ENCODE peak calls at places on chromosomes 7 and 10, in six cellular contexts. B is activated CD4-positive, alpha-beta T cell treated with anti-CD3 and anti-CD28 coated beads, Interleukin-2, amount 50 U/mL, for 1 hour; V is neural progenitor cell; D is skeletal muscle cell; P is HFFc6; A is T47D. R is an unnamed sample.

GRCh38 chr10:88949051-88949450 is 3.5 kb downstream of the ACTA2 start:
- DNase-seq in B (no peak), V (no peak), D (no peak), P (no peak), A (no peak), R (no peak)

GRCh38 chr7:98284335-98285036 is 3.0 kb downstream of the BRI3 start:
- DNase-seq in B (no peak), V (no peak), D (no peak), P (peak; percentile 85), A (peak; percentile 57), R (no peak)

GRCh38 chr7:111872837-111873646 is 310.8 kb upstream of the IMMP2L start:
- DNase-seq in B (no peak), V (no peak), D (no peak), P (no peak), A (peak; percentile 71), R (no peak)

GRCh38 chr7:39744620-39745019 is 121.2 kb downstream of the RALA start:
- DNase-seq in B (no peak), V (no peak), D (no peak), P (no peak), A (peak; percentile 77), R (no peak)

GRCh38 chr7:1044189-1045037 is at the start of gene GPR146:
- DNase-seq in B (peak; percentile 88), V (peak; percentile 99), D (peak; percentile 87), P (peak; percentile 96), A (peak; percentile 99), R (peak; percentile 6)

GRCh38 chr7:84232653-84233052 is 38.1 kb upstream of the SEMA3A start:
- DNase-seq in B (no peak), V (peak; percentile 5), D (peak; percentile 78), P (peak; percentile 70), A (peak; percentile 42), R (no peak)

GRCh38 chr7:112157072-112157471 is 49.1 kb downstream of the DOCK4 start:
- DNase-seq in B (no peak), V (no peak), D (peak; percentile 59), P (peak; percentile 28), A (no peak), R (no peak)

GRCh38 chr7:108580298-108580697 is 10.6 kb downstream of the DNAJB9 start:
- DNase-seq in B (no peak), V (no peak), D (no peak), P (no peak), A (no peak), R (no peak)

GRCh38 chr10:15439381-15439837 is 68.3 kb upstream of the FAM171A1 start:
- DNase-seq in B (no peak), V (peak; percentile 53), D (no peak), P (no peak), A (no peak), R (no peak)

GRCh38 chr10:26697163-26697921 is at the start of gene PDSS1:
- DNase-seq in B (peak; percentile 52), V (peak; percentile 80), D (peak; percentile 12), P (peak; percentile 43), A (peak; percentile 72), R (peak; percentile 80)

GRCh38 chr7:78924581-78924980 is 528.9 kb downstream of the MAGI2 start:
- DNase-seq in B (no peak), V (peak; percentile 57), D (peak; percentile 0), P (peak; percentile 24), A (peak; percentile 63), R (no peak)

GRCh38 chr10:124232686-124233545 is 139.5 kb upstream of the CHST15 start:
- DNase-seq in B (no peak), V (no peak), D (no peak), P (no peak), A (no peak), R (no peak)

GRCh38 chr7:74452748-74453320 is 872 bp upstream of the GTF2IRD1 start:
- DNase-seq in B (peak; percentile 24), V (no peak), D (peak; percentile 43), P (peak; percentile 42), A (peak; percentile 42), R (no peak)

GRCh38 chr10:114683593-114683992 is 25.5 kb upstream of the ABLIM1 start:
- DNase-seq in B (no peak), V (no peak), D (no peak), P (no peak), A (no peak), R (no peak)

GRCh38 chr7:76008156-76008687 is 13.8 kb upstream of the TMEM120A start:
- DNase-seq in B (no peak), V (no peak), D (no peak), P (no peak), A (no peak), R (no peak)

GRCh38 chr10:123800299-123800698 is 91.3 kb downstream of the CPXM2 start:
- DNase-seq in B (no peak), V (no peak), D (no peak), P (peak; percentile 47), A (no peak), R (no peak)

GRCh38 chr7:47893721-47894365 is 54.4 kb downstream of the PKD1L1 start:
- DNase-seq in B (no peak), V (no peak), D (no peak), P (no peak), A (no peak), R (no peak)

GRCh38 chr7:19161671-19162070 is 16.4 kb upstream of the FERD3L start:
- DNase-seq in B (no peak), V (no peak), D (no peak), P (no peak), A (no peak), R (no peak)

GRCh38 chr10:50501899-50502556 is 121.7 kb downstream of the SGMS1 start:
- DNase-seq in B (no peak), V (no peak), D (no peak), P (no peak), A (peak; percentile 85), R (no peak)

GRCh38 chr7:83976302-83976701 is 218.3 kb downstream of the SEMA3A start:
- DNase-seq in B (no peak), V (peak; percentile 34), D (peak; percentile 0), P (peak; percentile 36), A (peak; percentile 63), R (no peak)

GRCh38 chr7:46315891-46316290 is 394.8 kb upstream of the IGFBP3 start:
- DNase-seq in B (no peak), V (no peak), D (peak; percentile 65), P (peak; percentile 78), A (no peak), R (no peak)

R was measured in SIG-M5.